ENCODE peak calls at places on chromosome 1, in five cellular contexts. D, C, G, R and V are unnamed samples.

GRCh38 chr1:168654198-168654910 is 74.7 kb downstream of the DPT start:
- DNase-seq in D (no peak), C (no peak), G (peak), R (no peak), V (no peak)

GRCh38 chr1:77824083-77824482 is 44.6 kb downstream of the MIGA1 start:
- DNase-seq in D (no peak), C (no peak), G (peak), R (peak), V (peak)

GRCh38 chr1:40634901-40635655 is 30.4 kb downstream of the RIMS3 start:
- DNase-seq in D (no peak), C (no peak), G (peak), R (peak), V (no peak)

GRCh38 chr1:86696522-86696921 is 7.9 kb upstream of the SH3GLB1 start:
- DNase-seq in D (no peak), C (no peak), G (no peak), R (peak), V (no peak)

GRCh38 chr1:65027699-65028358 is 61.5 kb upstream of the JAK1 start:
- DNase-seq in D (no peak), C (no peak), G (no peak), R (no peak), V (no peak)

GRCh38 chr1:30738670-30739559 is 15.5 kb upstream of the MATN1 start:
- DNase-seq in D (no peak), C (no peak), G (no peak), R (no peak), V (no peak)

GRCh38 chr1:46667782-46668760 is at the start of gene ATPAF1:
- DNase-seq in D (peak), C (peak), G (peak), R (peak), V (peak)

GRCh38 chr1:81330521-81330920 is 470.2 kb upstream of the ADGRL2 start:
- DNase-seq in D (no peak), C (no peak), G (no peak), R (no peak), V (no peak)

GRCh38 chr1:162711066-162711465 is 78.8 kb downstream of the DDR2 start:
- DNase-seq in D (no peak), C (no peak), G (no peak), R (peak), V (no peak)

GRCh38 chr1:103901072-103901471 is 151.4 kb downstream of the AMY1C start:
- DNase-seq in D (no peak), C (no peak), G (no peak), R (no peak), V (no peak)

GRCh38 chr1:229089586-229090208 is 181.2 kb upstream of the RAB4A start:
- DNase-seq in D (no peak), C (no peak), G (no peak), R (no peak), V (no peak)

GRCh38 chr1:97562096-97562495 is 358.7 kb downstream of the DPYD start:
- DNase-seq in D (no peak), C (no peak), G (no peak), R (peak), V (no peak)

GRCh38 chr1:161085165-161085564 is 4.2 kb downstream of the NECTIN4 start:
- DNase-seq in D (no peak), C (no peak), G (no peak), R (no peak), V (peak)

GRCh38 chr1:52055066-52055853 is at the start of gene TXNDC12:
- DNase-seq in D (peak), C (peak), G (peak), R (peak), V (peak)

GRCh38 chr1:17281775-17282181 is 26.2 kb upstream of the PADI4 start:
- DNase-seq in D (no peak), C (no peak), G (no peak), R (no peak), V (no peak)

GRCh38 chr1:225388372-225388771 is 39.5 kb downstream of the LBR start:
- DNase-seq in D (no peak), C (no peak), G (no peak), R (peak), V (no peak)

GRCh38 chr1:180167021-180167701 is 12.5 kb downstream of the QSOX1 start:
- DNase-seq in D (peak), C (no peak), G (peak), R (no peak), V (no peak)

GRCh38 chr1:241985787-241986186 is 13.1 kb downstream of the MAP1LC3C start:
- DNase-seq in D (peak), C (peak), G (no peak), R (peak), V (peak)

GRCh38 chr1:16218014-16218673 is 5.7 kb upstream of the ARHGEF19 start:
- DNase-seq in D (no peak), C (no peak), G (no peak), R (no peak), V (no peak)

GRCh38 chr1:13607002-13607401 is 23.4 kb downstream of the PDPN start:
- DNase-seq in D (no peak), C (no peak), G (no peak), R (no peak), V (no peak)

GRCh38 chr1:28756846-28757245 is 20.1 kb downstream of the YTHDF2 start:
- DNase-seq in D (no peak), C (no peak), G (no peak), R (no peak), V (no peak)

GRCh38 chr1:214379254-214379970 is 98.5 kb downstream of the SMYD2 start:
- DNase-seq in D (no peak), C (no peak), G (no peak), R (no peak), V (no peak)

GRCh38 chr1:78830321-78830720 is 176.2 kb downstream of the ADGRL4 start:
- DNase-seq in D (no peak), C (no peak), G (no peak), R (no peak), V (no peak)

GRCh38 chr1:81754424-81754823 is 46.3 kb upstream of the ADGRL2 start:
- DNase-seq in D (no peak), C (no peak), G (no peak), R (no peak), V (no peak)

GRCh38 chr1:206972725-206973124 is 2.5 kb upstream of the FCAMR start:
- DNase-seq in D (no peak), C (no peak), G (no peak), R (no peak), V (no peak)

GRCh38 chr1:236280438-236281285 is 1.1 kb downstream of the ERO1B start:
- DNase-seq in D (peak), C (peak), G (no peak), R (no peak), V (peak)

GRCh38 chr1:25517476-25518394 is 25.7 kb upstream of the LDLRAP1 start:
- DNase-seq in D (peak), C (no peak), G (no peak), R (no peak), V (no peak)
- H4K91ac ChIP-seq in D (no peak), C (no peak), G (no peak), R (no peak), V (no peak)

GRCh38 chr1:246324711-246325110 is 182.4 kb downstream of the SMYD3 start:
- DNase-seq in D (peak), C (peak), G (no peak), R (peak), V (peak)
- H3K4ac ChIP-seq in D (no peak), C (no peak), G (no peak), R (no peak), V (no peak)

GRCh38 chr1:211935448-211935970 is 99.8 kb downstream of the INTS7 start:
- DNase-seq in D (no peak), C (no peak), G (no peak), R (no peak), V (no peak)
- H3K4me2 ChIP-seq in D (no peak), C (no peak), G (no peak), R (no peak), V (no peak)

GRCh38 chr1:112894561-112895011 is 61.4 kb downstream of the SLC16A1 start:
- DNase-seq in D (no peak), C (no peak), G (no peak), R (no peak), V (no peak)
- H4K91ac ChIP-seq in D (no peak), C (no peak), G (no peak), R (no peak), V (no peak)

DNA sequence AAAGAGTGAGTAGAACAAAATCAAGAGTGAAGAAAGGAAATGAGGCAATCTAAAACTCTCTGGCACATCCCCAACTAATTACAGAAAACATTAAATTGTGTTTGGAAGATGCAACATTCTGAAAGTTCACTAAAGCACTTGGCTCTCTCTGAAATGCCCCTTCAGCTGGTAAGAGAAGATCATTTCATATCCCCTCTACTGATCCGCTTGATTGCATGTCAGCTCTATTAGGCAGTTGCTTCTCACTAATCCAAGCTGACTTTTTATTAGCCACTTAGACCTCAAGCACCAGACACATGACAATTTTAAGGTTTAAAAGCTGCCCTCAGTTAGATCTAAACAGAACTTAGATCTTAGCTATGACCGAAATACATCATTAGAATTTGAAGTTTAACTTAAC is 262.8 kb upstream of the PRMT6 start:
- DNase-seq in D (no peak), C (no peak), G (no peak), R (no peak), V (no peak)
- H3K4ac ChIP-seq in D (no peak), C (no peak), G (no peak), R (no peak), V (no peak)

DNA sequence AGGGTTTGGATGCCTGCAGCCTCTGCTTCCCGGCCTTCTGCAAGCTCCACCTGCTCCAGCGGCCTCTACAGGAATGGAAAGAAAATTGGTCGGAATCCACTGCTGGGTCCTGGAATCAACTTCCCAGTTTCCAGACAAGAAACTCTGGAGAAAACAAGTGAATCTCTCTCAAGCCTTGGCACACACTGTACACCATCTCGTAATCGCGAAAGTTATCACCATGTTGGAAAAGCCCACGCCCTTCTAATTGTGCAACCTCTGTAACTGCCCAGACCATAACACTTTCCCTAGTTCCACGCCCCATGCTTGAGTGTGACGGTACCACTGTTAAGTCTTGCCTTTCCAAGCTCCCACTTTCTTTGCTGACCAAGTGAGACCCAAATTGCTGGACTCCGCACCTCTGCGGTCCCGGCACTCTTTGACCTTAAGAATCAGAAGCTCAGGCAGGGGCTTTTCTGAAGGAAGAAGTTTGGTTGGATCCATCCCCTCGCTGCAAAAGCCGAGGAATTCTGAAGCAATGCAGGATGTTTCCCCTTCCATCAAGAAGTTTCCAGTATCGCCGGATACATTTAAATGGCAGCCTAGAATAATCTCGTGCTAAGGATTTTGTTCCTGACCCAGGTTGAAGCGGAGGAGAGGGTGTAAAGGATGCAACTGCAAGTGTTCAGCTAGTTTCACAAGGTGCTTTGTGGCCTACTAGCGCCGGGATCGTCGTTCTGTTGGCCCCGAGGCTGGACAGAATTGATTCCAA is 6.2 kb downstream of the NR5A2 start:
- DNase-seq in D (peak), C (peak), G (peak), R (no peak), V (no peak)
- H3K4me2 ChIP-seq in D (peak), C (no peak), G (no peak), R (no peak), V (no peak)

DNA sequence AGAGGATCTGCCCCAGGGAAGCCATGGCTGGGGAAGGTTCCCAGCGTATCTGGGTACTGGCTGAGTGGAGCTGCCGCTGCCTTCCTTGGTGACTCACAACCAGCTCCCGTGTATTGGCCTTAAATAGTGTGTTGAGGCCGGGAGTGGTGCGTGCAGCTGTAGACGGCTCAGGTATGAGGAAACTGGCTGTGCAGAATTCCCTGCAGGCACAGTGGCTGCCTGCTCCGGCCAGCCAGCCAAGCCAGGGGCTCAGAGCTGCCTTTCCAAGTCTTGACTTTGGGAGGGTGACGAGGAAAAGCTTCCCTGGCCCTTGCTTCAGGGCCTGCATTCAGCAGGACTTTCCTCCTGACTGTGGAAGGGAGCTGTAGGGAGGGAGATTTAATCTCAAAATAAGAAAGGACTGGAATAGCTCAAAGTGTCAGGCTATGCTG is at the start of gene VTCN1:
- DNase-seq in D (no peak), C (no peak), G (peak), R (no peak), V (no peak)
- H4K91ac ChIP-seq in D (no peak), C (peak), G (peak), R (no peak), V (no peak)